ENCODE peak calls at places on chromosomes 2 and 18, in six cellular contexts. H is GM03348; C is stimulated activated naive B cell treated with anti-CD40 and anti-IgM and Interleukin-4, amounts not matched to agents 10 μg/mL and 1 μg/mL and 100 μg/mL, for 72 hours; Y is activated CD8-positive, alpha-beta memory T cell treated with anti-CD3 and anti-CD28 coated beads, Interleukin-2, amount 50 U/mL, for 48 hours; W is prostate gland; U is AG08396. R is an unnamed sample.

GRCh38 chr2:226979004-226979403 is 143.2 kb downstream of the RHBDD1 start:
- DNase-seq in U (no peak), W (no peak), Y (no peak), H (no peak), C (no peak), R (no peak)

GRCh38 chr2:131081190-131081589 is 12.1 kb downstream of the FAM168B start:
- DNase-seq in H (no peak), C (no peak), U (no peak), Y (no peak), W (no peak), R (no peak)

GRCh38 chr18:55877321-55877720 is 289.3 kb upstream of the TCF4 start:
- DNase-seq in U (no peak), C (no peak), H (no peak), W (no peak), Y (no peak), R (no peak)

GRCh38 chr2:240458900-240459391 is 23.5 kb downstream of the GPC1 start:
- DNase-seq in U (no peak), C (no peak), Y (no peak), W (no peak), H (no peak), R (no peak)

GRCh38 chr18:78528437-78529228 is 451.0 kb upstream of the SALL3 start:
- DNase-seq in U (no peak), H (no peak), C (no peak), W (no peak), Y (no peak), R (no peak)

GRCh38 chr2:240293126-240293864 is 142.2 kb upstream of the GPC1 start:
- DNase-seq in C (no peak), Y (no peak), H (no peak), U (no peak), W (no peak), R (no peak)

GRCh38 chr2:120834206-120834605 is 98.5 kb downstream of the GLI2 start:
- DNase-seq in C (no peak), W (no peak), U (no peak), Y (no peak), H (no peak), R (no peak)

GRCh38 chr2:39483530-39483929 is 46.4 kb upstream of the MAP4K3 start:
- DNase-seq in U (no peak), H (no peak), W (no peak), Y (no peak), C (no peak), R (no peak)

GRCh38 chr2:26574066-26574899 is 66.9 kb downstream of the CIB4 start:
- DNase-seq in C (no peak), W (no peak), H (no peak), Y (no peak), U (no peak), R (no peak)

GRCh38 chr2:168848220-168848619 is 42.0 kb downstream of the SPC25 start:
- DNase-seq in W (no peak), H (no peak), C (no peak), U (no peak), Y (no peak), R (no peak)

GRCh38 chr2:19611491-19612332 is 253.3 kb upstream of the OSR1 start:
- DNase-seq in Y (no peak), W (no peak), H (peak), C (no peak), U (peak), R (no peak)

GRCh38 chr2:221818569-221818968 is 246.5 kb upstream of the EPHA4 start:
- DNase-seq in C (no peak), Y (no peak), H (no peak), W (no peak), U (no peak), R (no peak)

GRCh38 chr2:56729212-56729611 is 545.4 kb downstream of the CCDC85A start:
- DNase-seq in H (peak), C (no peak), W (no peak), Y (no peak), U (no peak), R (no peak)

GRCh38 chr2:203705184-203705583 is 1.3 kb upstream of the CD28 start:
- DNase-seq in C (no peak), W (no peak), Y (no peak), U (no peak), H (no peak), R (peak)

GRCh38 chr18:9696112-9696511 is 12.0 kb upstream of the RAB31 start:
- DNase-seq in H (no peak), U (no peak), Y (no peak), C (no peak), W (no peak), R (no peak)

GRCh38 chr18:10660485-10660884 is 134.7 kb downstream of the NAPG start:
- DNase-seq in Y (no peak), W (no peak), U (peak), C (no peak), H (peak), R (no peak)

GRCh38 chr2:195322324-195322723 is 334.7 kb upstream of the SLC39A10 start:
- DNase-seq in C (no peak), H (no peak), Y (no peak), U (no peak), W (peak), R (no peak)

GRCh38 chr2:181005809-181006208 is 25.4 kb downstream of the UBE2E3 start:
- DNase-seq in U (no peak), Y (no peak), W (no peak), C (no peak), H (no peak), R (no peak)

GRCh38 chr2:220078439-220078838 is 451.0 kb downstream of the SLC4A3 start:
- DNase-seq in H (peak), U (peak), W (no peak), Y (no peak), C (no peak), R (no peak)

GRCh38 chr2:179440642-179441251 is 176.1 kb upstream of the SESTD1 start:
- DNase-seq in Y (no peak), W (no peak), U (no peak), C (no peak), H (peak), R (no peak)

GRCh38 chr2:233990261-233990798 is 60.2 kb upstream of the SPP2 start:
- DNase-seq in U (no peak), W (no peak), Y (peak), C (no peak), H (no peak), R (peak)

GRCh38 chr2:173690349-173690748 is 274.8 kb downstream of the SP3 start:
- DNase-seq in C (no peak), U (no peak), H (no peak), W (no peak), Y (no peak), R (no peak)

GRCh38 chr2:171893196-171893823 is 734 bp downstream of the SLC25A12 start:
- DNase-seq in C (no peak), W (no peak), U (no peak), H (peak), Y (no peak), R (no peak)

GRCh38 chr2:238339814-238340213 is 19.5 kb downstream of the TRAF3IP1 start:
- DNase-seq in U (no peak), Y (no peak), W (no peak), C (no peak), H (no peak), R (no peak)

R was measured in T-helper 2 cell treated with Interferon-gamma antibody and Interleukin-4, amounts not matched to agents 5 μg/mL and 100 μg/mL, for 36 hours.